ENCODE peak calls at places on chromosomes 1 and 21, in five cellular contexts. M is stomach; A is lower lobe of right lung; W is CD8-positive, alpha-beta T cell; D is keratinocyte. G is an unnamed sample. For H3K4me1, the result is how much of the 10 kb centered on the place peaks cover.

GRCh38 chr1:204073837-204074273 is 940 bp downstream of the SOX13 start:
- DNase-seq in M (no peak), A (no peak), W (no peak), D (no peak), G (no peak)

GRCh38 chr1:43973981-43974442 is 748 bp upstream of the ATP6V0B start:
- DNase-seq in M (no peak), A (no peak), W (no peak), D (no peak), G (no peak)

GRCh38 chr1:167997037-167997575 is 60.2 kb upstream of the MPC2 start:
- DNase-seq in M (no peak), A (no peak), W (no peak), D (no peak), G (no peak)

GRCh38 chr1:3651939-3652537 is at the start of gene TP73:
- DNase-seq in M (no peak), A (no peak), W (no peak), D (no peak), G (peak)

GRCh38 chr1:172895761-172896160 is 155.0 kb downstream of the TNFSF18 start:
- DNase-seq in M (no peak), A (no peak), W (no peak), D (no peak), G (no peak)

GRCh38 chr1:160284220-160284781 is 632 bp downstream of the PEX19 start:
- DNase-seq in M (peak), A (peak), W (no peak), D (no peak), G (no peak)

GRCh38 chr1:187517508-187517907 is 688.8 kb downstream of the PLA2G4A start:
- DNase-seq in M (no peak), A (no peak), W (no peak), D (no peak), G (no peak)

GRCh38 chr21:39481886-39482285 is 30.1 kb downstream of the SH3BGR start:
- DNase-seq in M (no peak), A (no peak), W (no peak), D (no peak), G (no peak)

GRCh38 chr1:211638723-211639122 is 36.7 kb downstream of the NEK2 start:
- DNase-seq in M (peak), A (no peak), W (no peak), D (no peak), G (no peak)

GRCh38 chr1:42765832-42766722 is 751 bp downstream of the P3H1 start:
- DNase-seq in M (peak), A (no peak), W (peak), D (no peak), G (no peak)

GRCh38 chr1:85581802-85582686 is 1.5 kb downstream of the CCN1 start:
- DNase-seq in M (no peak), A (peak), W (no peak), D (no peak), G (no peak)

GRCh38 chr1:36650200-36651065 is 167.7 kb upstream of the CSF3R start:
- DNase-seq in M (peak), A (peak), W (peak), D (peak), G (peak)

GRCh38 chr1:55970711-55971110 is 608.7 kb downstream of the PLPP3 start:
- DNase-seq in M (no peak), A (no peak), W (no peak), D (no peak), G (no peak)

GRCh38 chr1:243658596-243659105 is 191.4 kb downstream of the AKT3 start:
- DNase-seq in M (no peak), A (no peak), W (no peak), D (peak), G (no peak)

GRCh38 chr21:45531393-45532215 is 10.6 kb downstream of the SLC19A1 start:
- DNase-seq in M (peak), A (peak), W (peak), D (no peak), G (peak)

GRCh38 chr1:26164036-26164927 is 4.5 kb downstream of the C1orf232 start:
- DNase-seq in M (peak), A (no peak), W (peak), D (no peak), G (peak)

GRCh38 chr1:156746716-156747631 is 4.5 kb downstream of the HDGF start:
- DNase-seq in M (peak), A (peak), W (peak), D (peak), G (peak)
- H3K4me3 ChIP-seq in M (peak), A (peak), W (peak), D (peak), G (no peak)

GRCh38 chr1:30331415-30332065 is 391.8 kb downstream of the MATN1 start:
- DNase-seq in M (no peak), A (no peak), W (no peak), D (peak), G (no peak)

GRCh38 chr1:30329802-30330557 is 393.4 kb downstream of the MATN1 start:
- DNase-seq in M (peak), A (no peak), W (no peak), D (no peak), G (no peak)

GRCh38 chr1:30329263-30329753 is 394.1 kb downstream of the MATN1 start:
- DNase-seq in M (peak), A (no peak), W (no peak), D (no peak), G (no peak)

GRCh38 chr1:30332100-30333094 is 391.0 kb downstream of the MATN1 start:
- DNase-seq in M (no peak), A (no peak), W (no peak), D (no peak), G (no peak)

GRCh38 chr1:30330644-30331043 is 392.7 kb downstream of the MATN1 start:
- DNase-seq in M (no peak), A (no peak), W (no peak), D (no peak), G (no peak)
- H3K4me1 ChIP-seq in M (under half), A (under half), W (under half), D (under half), G (under half)

GRCh38 chr1:147840909-147841308 is 61.7 kb upstream of the GJA8 start:
- DNase-seq in M (no peak), A (no peak), W (no peak), D (no peak), G (no peak)
- TF ChIP-seq CTCF in M (no peak), A (peak), W (no peak), D (no peak), G (no peak)

GRCh38 chr1:113691184-113691583 is 68.1 kb downstream of the PHTF1 start:
- DNase-seq in M (no peak), A (no peak), W (no peak), D (no peak), G (no peak)

GRCh38 chr1:113692824-113693431 is 66.4 kb downstream of the PHTF1 start:
- DNase-seq in M (no peak), A (no peak), W (no peak), D (no peak), G (no peak)

GRCh38 chr1:113692342-113692741 is 66.9 kb downstream of the PHTF1 start:
- DNase-seq in M (no peak), A (no peak), W (no peak), D (no peak), G (no peak)

DNA sequence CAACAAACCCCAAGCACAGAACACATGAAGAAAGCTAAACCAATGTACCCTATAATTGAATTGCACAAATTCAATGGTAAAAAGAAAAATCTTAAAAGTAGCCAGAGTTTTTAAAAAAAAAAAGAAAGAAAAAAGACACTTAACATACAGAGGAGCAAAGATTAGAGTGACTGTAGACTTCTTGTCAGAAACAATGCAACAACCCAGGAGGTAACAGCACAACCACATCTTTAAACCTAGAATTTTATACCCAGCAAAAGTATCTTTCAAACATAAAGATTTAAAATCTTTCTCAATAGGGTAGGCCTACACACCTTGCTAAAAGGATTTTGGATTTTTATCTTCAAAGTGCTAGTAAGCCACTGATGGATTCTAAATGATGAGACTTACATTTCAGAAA is 64.4 kb downstream of the PHTF1 start:
- DNase-seq in M (no peak), A (no peak), W (no peak), D (no peak), G (no peak)
- H3K4me3 ChIP-seq in M (no peak), A (no peak), W (no peak), D (no peak), G (no peak)

DNA sequence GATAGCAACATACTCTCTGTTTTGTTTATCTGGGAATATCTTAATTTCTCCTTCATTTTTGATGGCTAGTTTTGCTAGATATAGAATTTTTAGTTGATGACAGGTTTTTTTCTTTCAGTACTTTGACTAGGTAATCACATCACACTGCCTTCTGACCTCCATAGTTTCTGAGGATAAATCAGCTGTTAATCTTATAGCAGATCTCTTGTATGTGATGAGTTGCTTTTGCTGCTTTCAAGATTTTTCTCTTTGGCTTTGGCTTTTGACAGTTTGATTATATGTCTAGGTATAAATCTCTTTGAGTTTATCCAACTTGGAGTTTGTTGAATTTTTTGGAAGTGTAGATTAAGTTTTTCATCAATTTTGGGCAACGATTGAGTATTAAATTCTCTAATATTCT is 142.6 kb downstream of the ZNF644 start:
- DNase-seq in M (no peak), A (no peak), W (no peak), D (no peak), G (no peak)
- H3K4me1 ChIP-seq in M (under half), A (under half), W (under half), D (under half), G (under half)

GRCh38 chr1:220347654-220348175 is 75.5 kb upstream of the RAB3GAP2 start:
- DNase-seq in M (no peak), A (no peak), W (no peak), D (no peak), G (no peak)

GRCh38 chr1:220356981-220357850 is 85.0 kb upstream of the RAB3GAP2 start:
- DNase-seq in M (no peak), A (no peak), W (no peak), D (no peak), G (no peak)

GRCh38 chr1:220353229-220354012 is 81.2 kb upstream of the RAB3GAP2 start:
- DNase-seq in M (no peak), A (no peak), W (no peak), D (no peak), G (no peak)
- TF ChIP-seq CTCF in M (no peak), A (no peak), W (no peak), D (peak), G (no peak)

GRCh38 chr1:147773215-147773715 is 12.9 kb upstream of the GJA5 start:
- DNase-seq in M (no peak), A (no peak), W (no peak), D (no peak), G (no peak)
- H3K4me3 ChIP-seq in M (no peak), A (peak), W (no peak), D (no peak), G (no peak)